ENCODE peak calls at places on chromosomes 6 and 20, in five cellular contexts. N is H9, C is trophoblast cell, G is H1, A is IMR-90. Y is an unnamed sample.

GRCh38 chr6:147117580-147117979 is 86.6 kb upstream of the STXBP5 start:
- DNase-seq in N (no peak), C (no peak), G (no peak), A (peak), Y (no peak)

GRCh38 chr6:100134703-100135102 is 140.7 kb upstream of the MCHR2 start:
- DNase-seq in N (no peak), C (no peak), G (no peak), A (peak), Y (no peak)

GRCh38 chr6:107870379-107870778 is 46.3 kb upstream of the SCML4 start:
- DNase-seq in N (no peak), C (no peak), G (no peak), A (peak), Y (no peak)

GRCh38 chr6:138543648-138544047 is 44.4 kb upstream of the NHSL1 start:
- DNase-seq in N (no peak), C (no peak), G (no peak), A (no peak), Y (no peak)

GRCh38 chr20:53865905-53866786 is 204.2 kb downstream of the BCAS1 start:
- DNase-seq in N (peak), C (peak), G (no peak), A (peak), Y (peak)

GRCh38 chr6:72132851-72133250 is 246.5 kb downstream of the RIMS1 start:
- DNase-seq in N (no peak), C (no peak), G (no peak), A (no peak), Y (no peak)

GRCh38 chr20:36030143-36030542 is 61.8 kb downstream of the CNBD2 start:
- DNase-seq in N (no peak), C (no peak), G (no peak), A (peak), Y (no peak)

GRCh38 chr6:5403619-5404018 is 142.3 kb downstream of the FARS2 start:
- DNase-seq in N (no peak), C (no peak), G (no peak), A (peak), Y (no peak)

GRCh38 chr6:4059115-4059777 is 19.7 kb downstream of the FAM217A start:
- DNase-seq in N (no peak), C (no peak), G (no peak), A (peak), Y (no peak)

GRCh38 chr6:138461647-138462046 is 37.6 kb downstream of the NHSL1 start:
- DNase-seq in N (no peak), C (no peak), G (no peak), A (no peak), Y (no peak)

GRCh38 chr20:13423472-13424173 is 202.5 kb downstream of the ISM1 start:
- DNase-seq in N (no peak), C (no peak), G (no peak), A (no peak), Y (no peak)

GRCh38 chr6:170050591-170051041 is 240.3 kb downstream of the DLL1 start:
- DNase-seq in N (no peak), C (no peak), G (no peak), A (no peak), Y (no peak)

GRCh38 chr6:156427345-156427744 is 349.8 kb upstream of the ARID1B start:
- DNase-seq in N (no peak), C (peak), G (no peak), A (peak), Y (no peak)

GRCh38 chr6:38570750-38571149 is 69.0 kb downstream of the BTBD9 start:
- DNase-seq in N (no peak), C (no peak), G (no peak), A (peak), Y (no peak)

GRCh38 chr6:37784585-37784967 is 35.0 kb upstream of the ZFAND3 start:
- DNase-seq in N (peak), C (no peak), G (peak), A (no peak), Y (no peak)

GRCh38 chr6:12099623-12100022 is 87.5 kb downstream of the HIVEP1 start:
- DNase-seq in N (no peak), C (no peak), G (no peak), A (peak), Y (no peak)

GRCh38 chr6:85641916-85642773 is 541 bp downstream of the SYNCRIP start:
- DNase-seq in N (peak), C (peak), G (no peak), A (peak), Y (peak)

GRCh38 chr6:22828179-22829062 is 259.1 kb downstream of the HDGFL1 start:
- DNase-seq in N (peak), C (peak), G (peak), A (peak), Y (peak)

GRCh38 chr20:49559411-49560081 is 8.4 kb downstream of the PTGIS start:
- DNase-seq in N (no peak), C (no peak), G (no peak), A (no peak), Y (no peak)

GRCh38 chr20:64211874-64212658 is 43.5 kb upstream of the PCMTD2 start:
- DNase-seq in N (no peak), C (no peak), G (no peak), A (no peak), Y (no peak)
- H4K91ac ChIP-seq in N (no peak), C (no peak), G (no peak), A (no peak), Y (no peak)

GRCh38 chr20:8933391-8933807 is 135.5 kb upstream of the PLCB4 start:
- DNase-seq in N (no peak), C (no peak), G (no peak), A (no peak), Y (peak)
- H4K91ac ChIP-seq in N (no peak), C (no peak), G (no peak), A (no peak), Y (no peak)

DNA sequence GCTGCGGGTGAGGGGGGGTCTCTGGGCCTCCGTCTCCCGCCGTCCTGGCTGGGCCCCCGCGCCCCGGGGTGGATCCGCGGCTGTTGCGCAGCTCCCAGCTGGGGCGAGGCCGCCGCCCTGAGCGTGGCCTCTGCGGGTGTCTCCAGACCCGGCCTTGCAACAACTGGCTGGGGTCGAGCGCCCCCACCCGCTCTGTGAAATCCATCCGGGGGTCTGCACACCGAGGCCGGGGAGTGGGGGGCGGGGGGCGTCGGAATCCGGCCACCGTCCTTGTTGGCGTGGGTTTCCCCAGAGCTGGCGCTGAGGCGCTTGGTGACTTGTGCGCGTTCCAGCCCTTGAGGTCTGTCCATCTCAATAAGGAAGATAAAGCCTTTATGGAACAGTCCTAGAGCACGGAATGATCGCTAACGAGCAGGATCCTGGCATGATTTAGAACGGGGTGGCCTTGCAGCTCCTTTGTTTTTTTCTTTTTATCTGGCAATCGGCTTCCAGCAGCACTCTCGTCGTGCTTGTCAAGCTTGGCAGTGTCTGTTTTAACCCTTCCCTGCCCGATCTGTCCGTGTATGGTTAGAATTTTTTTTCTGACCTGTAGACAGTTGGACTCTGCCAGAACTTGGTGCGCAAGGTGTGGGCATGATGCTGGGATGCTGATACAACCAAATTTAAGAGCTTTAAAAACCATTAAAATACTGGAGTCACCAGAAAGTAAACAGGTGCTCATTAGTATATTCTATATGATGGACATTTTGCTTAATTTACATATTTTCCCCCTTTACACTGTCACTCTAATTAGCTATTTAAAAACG is 675 bp downstream of the DSTN start:
- DNase-seq in N (peak), C (peak), G (peak), A (peak), Y (peak)
- H4K91ac ChIP-seq in N (no peak), C (peak), G (no peak), A (peak), Y (no peak)

GRCh38 chr6:2951723-2952122 is 19.6 kb downstream of the SERPINB6 start:
- DNase-seq in N (peak), C (no peak), G (no peak), A (no peak), Y (no peak)
- H4K91ac ChIP-seq in N (no peak), C (no peak), G (no peak), A (no peak), Y (no peak)

GRCh38 chr20:41249781-41250281 is 67.7 kb downstream of the ZHX3 start:
- DNase-seq in N (peak), C (peak), G (peak), A (peak), Y (peak)

GRCh38 chr20:41245086-41245707 is 72.3 kb downstream of the ZHX3 start:
- DNase-seq in N (peak), C (no peak), G (peak), A (peak), Y (peak)

GRCh38 chr20:41249371-41249770 is 68.2 kb downstream of the ZHX3 start:
- DNase-seq in N (no peak), C (peak), G (no peak), A (peak), Y (peak)

GRCh38 chr20:41248371-41249024 is 69.0 kb downstream of the ZHX3 start:
- DNase-seq in N (no peak), C (no peak), G (no peak), A (no peak), Y (no peak)

DNA sequence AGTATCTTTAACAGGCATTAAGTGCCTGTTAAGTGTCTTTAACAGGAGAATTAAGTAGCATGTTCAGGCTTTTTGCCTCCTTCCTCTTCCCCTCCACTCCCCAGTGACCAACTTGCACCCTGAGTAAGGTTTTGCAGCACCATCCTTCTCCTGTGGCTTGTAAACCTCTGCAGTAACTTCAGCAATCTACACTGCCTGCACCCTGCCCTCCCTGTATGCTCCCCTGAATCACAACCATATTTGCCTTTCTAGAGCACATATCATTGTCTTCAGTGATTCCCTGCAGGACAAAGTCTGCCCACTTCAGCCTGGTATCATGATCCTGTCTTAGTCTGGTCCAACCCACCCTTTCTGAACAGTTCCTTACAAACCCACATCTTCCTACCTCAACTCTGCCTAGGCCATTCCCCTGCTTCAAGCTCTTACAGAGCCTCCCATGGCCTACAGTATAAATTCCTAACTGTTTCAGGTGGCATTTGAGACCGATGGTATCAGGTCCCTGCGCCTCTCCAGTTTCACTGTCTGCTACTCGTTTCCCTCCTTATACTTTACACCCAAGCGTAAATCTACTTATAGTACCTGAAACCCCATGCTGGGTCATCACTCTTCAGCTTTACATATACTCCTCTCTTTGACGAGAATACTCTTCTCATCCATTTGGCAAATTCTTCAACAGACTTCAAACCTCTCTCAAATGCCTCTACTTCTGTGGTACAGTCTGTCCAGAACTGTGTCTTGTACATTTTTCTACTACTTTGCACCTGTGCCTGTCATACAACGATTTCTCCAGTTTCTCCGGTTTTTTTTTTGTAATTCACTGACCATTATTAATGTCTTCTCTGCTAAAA is 69.8 kb downstream of the ZHX3 start:
- DNase-seq in N (no peak), C (no peak), G (no peak), A (no peak), Y (no peak)
- H4K91ac ChIP-seq in N (no peak), C (no peak), G (no peak), A (no peak), Y (peak)

DNA sequence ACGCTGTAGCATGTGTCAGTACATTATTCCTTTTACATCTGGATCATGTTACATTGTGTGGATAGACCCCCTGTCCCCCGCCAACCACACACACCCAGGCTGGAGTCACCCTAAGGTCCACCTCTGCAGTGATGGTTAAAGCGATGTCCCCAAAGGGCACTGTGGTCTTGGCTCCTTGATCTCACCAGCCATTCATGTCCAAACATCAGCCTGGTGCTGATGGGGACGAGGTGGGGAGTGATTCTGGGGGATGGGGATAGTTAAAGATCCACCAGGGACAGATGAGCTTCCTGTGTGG is 59.2 kb upstream of the FAM83D start:
- DNase-seq in N (no peak), C (no peak), G (no peak), A (no peak), Y (no peak)
- H4K91ac ChIP-seq in N (no peak), C (no peak), G (no peak), A (no peak), Y (no peak)

Y was measured in neuronal stem cell.